ENCODE peak calls at places on chromosomes 7 and 10, in eight cellular contexts. One of them, this sample, is unnamed.

GRCh38 chr7:26265061-26265460 is 26.6 kb upstream of the SNX10 start:
- DNase-seq in Kasumi-1: no peak
- DNase-seq in ascending aorta: no peak
- DNase-seq in NCI-H446 treated with DMSO at 0.1 percent for 48 hours: no peak
- DNase-seq in CD4-positive, alpha-beta T cell: no peak
- DNase-seq in Daoy: no peak
- DNase-seq in erythroblast: no peak
- DNase-seq in PC-9: no peak
- DNase-seq in this sample: no peak

GRCh38 chr10:88848499-88848898 is 3.1 kb downstream of the ANKRD22 start:
- DNase-seq in erythroblast: no peak
- DNase-seq in NCI-H446 treated with DMSO at 0.1 percent for 48 hours: no peak
- DNase-seq in CD4-positive, alpha-beta T cell: no peak
- DNase-seq in Kasumi-1: peak
- DNase-seq in PC-9: peak
- DNase-seq in ascending aorta: no peak
- DNase-seq in Daoy: peak
- DNase-seq in this sample: no peak

GRCh38 chr7:68199951-68200660 is 1203.5 kb downstream of the TYW1 start:
- DNase-seq in erythroblast: no peak
- DNase-seq in Daoy: no peak
- DNase-seq in PC-9: no peak
- DNase-seq in ascending aorta: no peak
- DNase-seq in NCI-H446 treated with DMSO at 0.1 percent for 48 hours: no peak
- DNase-seq in Kasumi-1: no peak
- DNase-seq in CD4-positive, alpha-beta T cell: no peak
- DNase-seq in this sample: no peak

GRCh38 chr7:47039899-47040298 is 542.0 kb downstream of the TNS3 start:
- DNase-seq in erythroblast: no peak
- DNase-seq in ascending aorta: no peak
- DNase-seq in NCI-H446 treated with DMSO at 0.1 percent for 48 hours: no peak
- DNase-seq in Kasumi-1: no peak
- DNase-seq in CD4-positive, alpha-beta T cell: no peak
- DNase-seq in PC-9: no peak
- DNase-seq in Daoy: no peak
- DNase-seq in this sample: no peak

GRCh38 chr7:81846398-81846797 is 76.6 kb upstream of the HGF start:
- DNase-seq in PC-9: no peak
- DNase-seq in ascending aorta: no peak
- DNase-seq in erythroblast: no peak
- DNase-seq in NCI-H446 treated with DMSO at 0.1 percent for 48 hours: no peak
- DNase-seq in Kasumi-1: peak
- DNase-seq in Daoy: peak
- DNase-seq in CD4-positive, alpha-beta T cell: no peak
- DNase-seq in this sample: no peak

GRCh38 chr7:5064391-5065106 is 18.9 kb downstream of the RBAK start:
- DNase-seq in PC-9: no peak
- DNase-seq in ascending aorta: no peak
- DNase-seq in CD4-positive, alpha-beta T cell: no peak
- DNase-seq in Daoy: no peak
- DNase-seq in Kasumi-1: no peak
- DNase-seq in erythroblast: peak
- DNase-seq in NCI-H446 treated with DMSO at 0.1 percent for 48 hours: no peak
- DNase-seq in this sample: no peak

GRCh38 chr10:60434418-60435046 is 44.9 kb upstream of the ANK3 start:
- DNase-seq in ascending aorta: no peak
- DNase-seq in Daoy: peak
- DNase-seq in NCI-H446 treated with DMSO at 0.1 percent for 48 hours: peak
- DNase-seq in Kasumi-1: peak
- DNase-seq in erythroblast: peak
- DNase-seq in CD4-positive, alpha-beta T cell: no peak
- DNase-seq in PC-9: peak
- DNase-seq in this sample: no peak

GRCh38 chr10:59006511-59007306 is 169.7 kb upstream of the PHYHIPL start:
- DNase-seq in Kasumi-1: no peak
- DNase-seq in CD4-positive, alpha-beta T cell: no peak
- DNase-seq in ascending aorta: no peak
- DNase-seq in NCI-H446 treated with DMSO at 0.1 percent for 48 hours: no peak
- DNase-seq in PC-9: no peak
- DNase-seq in Daoy: peak
- DNase-seq in erythroblast: no peak
- DNase-seq in this sample: no peak

GRCh38 chr7:962401-963081 is 8.1 kb upstream of the ADAP1 start:
- DNase-seq in Daoy: no peak
- DNase-seq in PC-9: no peak
- DNase-seq in ascending aorta: no peak
- DNase-seq in erythroblast: no peak
- DNase-seq in CD4-positive, alpha-beta T cell: no peak
- DNase-seq in NCI-H446 treated with DMSO at 0.1 percent for 48 hours: no peak
- DNase-seq in Kasumi-1: no peak
- DNase-seq in this sample: no peak

GRCh38 chr10:5589963-5590511 is 65.3 kb downstream of the CALML3 start:
- DNase-seq in PC-9: peak
- DNase-seq in erythroblast: no peak
- DNase-seq in Daoy: peak
- DNase-seq in NCI-H446 treated with DMSO at 0.1 percent for 48 hours: no peak
- DNase-seq in ascending aorta: no peak
- DNase-seq in CD4-positive, alpha-beta T cell: no peak
- DNase-seq in Kasumi-1: no peak
- DNase-seq in this sample: no peak

GRCh38 chr7:158446706-158447105 is 140.9 kb downstream of the PTPRN2 start:
- DNase-seq in CD4-positive, alpha-beta T cell: no peak
- DNase-seq in PC-9: no peak
- DNase-seq in ascending aorta: no peak
- DNase-seq in Daoy: no peak
- DNase-seq in erythroblast: no peak
- DNase-seq in Kasumi-1: no peak
- DNase-seq in NCI-H446 treated with DMSO at 0.1 percent for 48 hours: no peak
- DNase-seq in this sample: no peak

GRCh38 chr10:70584941-70585544 is 17.5 kb downstream of the PRF1 start:
- DNase-seq in erythroblast: no peak
- DNase-seq in NCI-H446 treated with DMSO at 0.1 percent for 48 hours: no peak
- DNase-seq in Kasumi-1: peak
- DNase-seq in CD4-positive, alpha-beta T cell: no peak
- DNase-seq in Daoy: no peak
- DNase-seq in ascending aorta: no peak
- DNase-seq in PC-9: no peak
- DNase-seq in this sample: no peak

GRCh38 chr10:103854687-103855423 is 521 bp downstream of the SH3PXD2A start:
- DNase-seq in PC-9: no peak
- DNase-seq in NCI-H446 treated with DMSO at 0.1 percent for 48 hours: peak
- DNase-seq in Daoy: peak
- DNase-seq in erythroblast: no peak
- DNase-seq in ascending aorta: no peak
- DNase-seq in Kasumi-1: no peak
- DNase-seq in CD4-positive, alpha-beta T cell: peak
- DNase-seq in this sample: no peak

GRCh38 chr7:28329616-28330373 is 82.5 kb upstream of the CREB5 start:
- DNase-seq in NCI-H446 treated with DMSO at 0.1 percent for 48 hours: no peak
- DNase-seq in Kasumi-1: no peak
- DNase-seq in CD4-positive, alpha-beta T cell: no peak
- DNase-seq in PC-9: no peak
- DNase-seq in Daoy: no peak
- DNase-seq in erythroblast: no peak
- DNase-seq in ascending aorta: no peak
- DNase-seq in this sample: no peak

GRCh38 chr7:63092951-63093350 is 905.7 kb upstream of the ZNF722 start:
- DNase-seq in PC-9: no peak
- DNase-seq in erythroblast: no peak
- DNase-seq in ascending aorta: no peak
- DNase-seq in NCI-H446 treated with DMSO at 0.1 percent for 48 hours: no peak
- DNase-seq in CD4-positive, alpha-beta T cell: no peak
- DNase-seq in Kasumi-1: no peak
- DNase-seq in Daoy: no peak
- DNase-seq in this sample: no peak

GRCh38 chr10:27822286-27822685 is 76.7 kb upstream of the MKX start:
- DNase-seq in erythroblast: no peak
- DNase-seq in Kasumi-1: no peak
- DNase-seq in PC-9: no peak
- DNase-seq in CD4-positive, alpha-beta T cell: no peak
- DNase-seq in ascending aorta: no peak
- DNase-seq in NCI-H446 treated with DMSO at 0.1 percent for 48 hours: no peak
- DNase-seq in Daoy: peak
- DNase-seq in this sample: no peak

GRCh38 chr7:36986429-36987362 is 262.4 kb upstream of the AOAH start:
- DNase-seq in PC-9: no peak
- DNase-seq in erythroblast: peak
- DNase-seq in NCI-H446 treated with DMSO at 0.1 percent for 48 hours: peak
- DNase-seq in Kasumi-1: peak
- DNase-seq in Daoy: peak
- DNase-seq in ascending aorta: peak
- DNase-seq in CD4-positive, alpha-beta T cell: peak
- DNase-seq in this sample: peak

GRCh38 chr7:116863168-116863670 is 832 bp downstream of the CAPZA2 start:
- DNase-seq in CD4-positive, alpha-beta T cell: no peak
- DNase-seq in Daoy: no peak
- DNase-seq in PC-9: no peak
- DNase-seq in erythroblast: peak
- DNase-seq in ascending aorta: no peak
- DNase-seq in Kasumi-1: peak
- DNase-seq in NCI-H446 treated with DMSO at 0.1 percent for 48 hours: no peak
- DNase-seq in this sample: no peak

GRCh38 chr7:83148776-83149175 is 13.9 kb downstream of the PCLO start:
- DNase-seq in Daoy: peak
- DNase-seq in CD4-positive, alpha-beta T cell: no peak
- DNase-seq in Kasumi-1: no peak
- DNase-seq in PC-9: peak
- DNase-seq in ascending aorta: no peak
- DNase-seq in erythroblast: no peak
- DNase-seq in NCI-H446 treated with DMSO at 0.1 percent for 48 hours: no peak
- DNase-seq in this sample: no peak

GRCh38 chr7:80151274-80151665 is 16.6 kb downstream of the GNAI1 start:
- DNase-seq in PC-9: no peak
- DNase-seq in Daoy: peak
- DNase-seq in NCI-H446 treated with DMSO at 0.1 percent for 48 hours: no peak
- DNase-seq in ascending aorta: no peak
- DNase-seq in Kasumi-1: peak
- DNase-seq in CD4-positive, alpha-beta T cell: no peak
- DNase-seq in erythroblast: peak
- DNase-seq in this sample: no peak

This sample was measured in T-helper 17 cell.